ENCODE peak calls at places on chromosomes 6 and 20, in four cellular contexts. One of them, this sample, is unnamed.

GRCh38 chr6:10511477-10511876 is 9.7 kb upstream of the GCNT2 start:
- DNase-seq in GM12891: no peak
- DNase-seq in K562: no peak
- DNase-seq in HL-60: no peak
- DNase-seq in this sample: no peak

GRCh38 chr6:25579902-25580495 is 72.0 kb upstream of the SCGN start:
- DNase-seq in K562: no peak
- DNase-seq in GM12891: no peak
- DNase-seq in HL-60: no peak
- DNase-seq in this sample: no peak

GRCh38 chr6:30915591-30915946 is 1.5 kb downstream of the VARS2 start:
- DNase-seq in HL-60: peak; percentile 54
- DNase-seq in K562: peak; percentile 81
- DNase-seq in GM12891: peak; percentile 64
- DNase-seq in this sample: no peak

GRCh38 chr6:138440758-138441362 is 36.8 kb downstream of the HEBP2 start:
- DNase-seq in GM12891: no peak
- DNase-seq in K562: no peak
- DNase-seq in HL-60: peak; percentile 62
- DNase-seq in this sample: no peak

GRCh38 chr20:63463400-63464288 is 8.8 kb downstream of the KCNQ2 start:
- DNase-seq in HL-60: no peak
- DNase-seq in K562: no peak
- DNase-seq in GM12891: no peak
- DNase-seq in this sample: no peak

GRCh38 chr20:31716351-31716750 is 6.3 kb downstream of the BCL2L1 start:
- DNase-seq in HL-60: no peak
- DNase-seq in K562: no peak
- DNase-seq in GM12891: no peak
- DNase-seq in this sample: no peak

GRCh38 chr6:149094156-149094555 is 223.4 kb upstream of the TAB2 start:
- DNase-seq in K562: no peak
- DNase-seq in GM12891: no peak
- DNase-seq in HL-60: no peak
- DNase-seq in this sample: no peak

GRCh38 chr6:72286911-72287311 is 335.0 kb upstream of the KCNQ5 start:
- DNase-seq in K562: no peak
- DNase-seq in HL-60: no peak
- DNase-seq in GM12891: no peak
- DNase-seq in this sample: no peak

GRCh38 chr6:157561037-157561790 is 180.2 kb downstream of the ZDHHC14 start:
- DNase-seq in GM12891: no peak
- DNase-seq in K562: no peak
- DNase-seq in HL-60: no peak
- DNase-seq in this sample: peak; percentile 73

GRCh38 chr6:33064723-33065122 is 8.7 kb downstream of the HLA-DPA1 start:
- DNase-seq in K562: no peak
- DNase-seq in GM12891: no peak
- DNase-seq in HL-60: no peak
- DNase-seq in this sample: no peak

GRCh38 chr20:19071442-19071717 is 141.1 kb upstream of the SLC24A3 start:
- DNase-seq in HL-60: no peak
- DNase-seq in K562: no peak
- DNase-seq in GM12891: no peak
- DNase-seq in this sample: peak; percentile 77

GRCh38 chr6:125273965-125274364 is 27.8 kb downstream of the HDDC2 start:
- DNase-seq in K562: no peak
- DNase-seq in HL-60: no peak
- DNase-seq in GM12891: no peak
- DNase-seq in this sample: no peak

GRCh38 chr20:33817411-33817810 is 6.3 kb downstream of the CHMP4B start:
- DNase-seq in GM12891: no peak
- DNase-seq in HL-60: no peak
- DNase-seq in K562: no peak
- DNase-seq in this sample: no peak
- TF ChIP-seq SPI1 in GM12891: no peak
- TF ChIP-seq SPI1 in HL-60: no peak
- TF ChIP-seq SPI1 in K562: no peak
- TF ChIP-seq SPI1 in this sample: no peak

GRCh38 chr20:57313230-57313629 is 16.4 kb upstream of the SPO11 start:
- DNase-seq in GM12891: no peak
- DNase-seq in K562: no peak
- DNase-seq in HL-60: no peak
- DNase-seq in this sample: no peak

GRCh38 chr20:57315083-57315963 is 14.3 kb upstream of the SPO11 start:
- DNase-seq in GM12891: no peak
- DNase-seq in K562: no peak
- DNase-seq in HL-60: no peak
- DNase-seq in this sample: no peak

GRCh38 chr20:57315964-57316480 is 13.6 kb upstream of the SPO11 start:
- DNase-seq in GM12891: no peak
- DNase-seq in K562: no peak
- DNase-seq in HL-60: no peak
- DNase-seq in this sample: no peak

GRCh38 chr20:57312138-57312537 is 17.5 kb upstream of the SPO11 start:
- DNase-seq in GM12891: no peak
- DNase-seq in K562: no peak
- DNase-seq in HL-60: no peak
- DNase-seq in this sample: no peak

DNA sequence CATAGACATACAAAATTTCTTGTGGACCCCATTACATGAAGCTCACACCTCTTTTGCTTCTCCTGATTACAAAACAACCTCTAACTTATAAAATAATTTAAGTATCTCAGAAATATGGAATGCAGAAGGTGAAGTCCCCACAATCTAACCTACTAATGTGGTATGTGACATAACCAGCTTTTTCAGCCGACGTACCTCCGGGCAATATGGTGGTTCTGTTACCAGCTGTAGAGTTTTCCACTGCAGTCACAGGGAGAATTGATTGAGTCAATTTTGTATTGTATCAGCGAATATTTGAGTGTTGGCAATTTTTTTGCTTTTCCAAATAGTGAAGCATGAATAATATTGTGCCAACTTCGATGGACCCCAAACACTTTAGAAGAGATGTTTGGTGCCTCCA is 15.7 kb upstream of the SPO11 start:
- DNase-seq in GM12891: no peak
- DNase-seq in K562: no peak
- DNase-seq in HL-60: no peak
- DNase-seq in this sample: no peak
- TF ChIP-seq SPI1 in GM12891: no peak
- TF ChIP-seq SPI1 in K562: no peak
- TF ChIP-seq SPI1 in HL-60: no peak
- TF ChIP-seq SPI1 in this sample: no peak

DNA sequence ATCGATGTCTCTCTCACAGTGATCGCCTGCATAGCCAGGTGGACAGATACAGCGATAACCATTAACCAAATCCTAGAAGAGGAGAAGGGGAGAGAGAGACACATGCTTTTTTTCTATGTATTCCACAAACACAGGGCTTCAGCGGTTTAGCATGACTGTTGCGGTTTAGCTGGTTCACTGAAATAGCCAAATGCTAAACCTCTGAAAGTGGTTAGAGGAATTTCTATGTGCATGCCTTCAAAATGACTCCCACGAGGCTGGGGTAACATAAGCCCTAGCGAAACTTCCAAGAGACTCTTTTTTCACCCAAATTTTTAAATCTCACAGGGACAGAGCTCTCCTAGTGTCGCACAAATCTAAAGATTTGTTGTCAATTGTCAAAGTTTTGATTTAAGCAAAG is 25.1 kb downstream of the JAG1 start:
- DNase-seq in K562: no peak
- DNase-seq in HL-60: no peak
- DNase-seq in GM12891: no peak
- DNase-seq in this sample: peak; percentile 28
- TF ChIP-seq SPI1 in K562: no peak
- TF ChIP-seq SPI1 in HL-60: no peak
- TF ChIP-seq SPI1 in GM12891: no peak
- TF ChIP-seq SPI1 in this sample: no peak

GRCh38 chr6:112903361-112903760 is 556.2 kb downstream of the RFPL4B start:
- DNase-seq in GM12891: no peak
- DNase-seq in HL-60: no peak
- DNase-seq in K562: no peak
- DNase-seq in this sample: no peak

DNA sequence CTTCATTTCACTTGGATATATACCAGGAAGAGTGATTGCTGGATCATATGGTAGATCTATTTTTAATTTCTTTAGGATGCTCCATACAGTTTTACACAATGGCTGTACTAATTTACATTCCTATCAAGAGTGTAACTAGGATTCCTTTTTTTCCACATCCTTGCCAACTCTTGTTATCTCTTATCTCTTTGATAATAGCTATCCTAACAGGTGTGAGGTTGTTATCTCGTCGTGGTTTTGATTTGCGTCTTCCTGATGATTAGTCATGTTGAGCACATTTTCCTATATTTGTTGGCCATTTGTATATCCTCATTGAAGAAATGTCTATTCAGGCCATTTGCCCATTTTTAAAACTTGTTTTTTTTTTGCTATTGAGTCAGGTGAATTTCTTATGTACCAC is 552.4 kb downstream of the RFPL4B start:
- DNase-seq in K562: no peak
- DNase-seq in HL-60: no peak
- DNase-seq in GM12891: no peak
- DNase-seq in this sample: no peak
- TF ChIP-seq SPI1 in K562: no peak
- TF ChIP-seq SPI1 in HL-60: no peak
- TF ChIP-seq SPI1 in GM12891: no peak
- TF ChIP-seq SPI1 in this sample: no peak

GRCh38 chr6:106802141-106802540 is 172.4 kb downstream of the CD24 start:
- DNase-seq in GM12891: no peak
- DNase-seq in K562: no peak
- DNase-seq in HL-60: no peak
- DNase-seq in this sample: no peak

GRCh38 chr6:106799008-106799952 is 169.9 kb downstream of the QRSL1 start:
- DNase-seq in K562: peak; percentile 34
- DNase-seq in GM12891: no peak
- DNase-seq in HL-60: no peak
- DNase-seq in this sample: peak; percentile 25

GRCh38 chr6:106800379-106800778 is 171.0 kb downstream of the QRSL1 start:
- DNase-seq in HL-60: no peak
- DNase-seq in K562: no peak
- DNase-seq in GM12891: no peak
- DNase-seq in this sample: no peak

GRCh38 chr6:106803188-106803587 is 171.3 kb downstream of the CD24 start:
- DNase-seq in GM12891: no peak
- DNase-seq in HL-60: no peak
- DNase-seq in K562: no peak
- DNase-seq in this sample: no peak

DNA sequence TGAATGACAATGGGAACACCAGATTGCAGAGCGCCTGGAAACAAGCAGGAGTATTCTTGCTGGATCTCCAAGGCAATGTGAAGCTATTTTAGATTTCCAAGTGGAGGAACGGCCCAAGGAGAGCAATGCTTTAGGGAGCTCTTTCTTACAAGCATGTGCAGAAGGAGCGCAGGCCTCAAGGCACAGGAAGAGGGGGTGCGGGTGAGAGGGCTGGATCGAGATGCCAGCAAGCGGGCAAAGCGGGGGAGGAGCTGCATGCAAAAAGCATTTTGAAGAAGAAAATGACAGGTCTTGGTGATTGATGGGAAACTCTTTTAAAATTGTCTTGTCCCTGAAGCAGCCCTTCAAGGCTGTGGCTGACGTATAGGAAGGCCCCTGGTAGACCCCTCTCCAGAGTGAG is 171.9 kb downstream of the QRSL1 start:
- DNase-seq in HL-60: no peak
- DNase-seq in K562: no peak
- DNase-seq in GM12891: no peak
- DNase-seq in this sample: no peak
- TF ChIP-seq SPI1 in HL-60: no peak
- TF ChIP-seq SPI1 in K562: no peak
- TF ChIP-seq SPI1 in GM12891: no peak
- TF ChIP-seq SPI1 in this sample: no peak

GRCh38 chr6:161079566-161080262 is 88.1 kb downstream of the MAP3K4 start:
- DNase-seq in HL-60: no peak
- DNase-seq in GM12891: no peak
- DNase-seq in K562: peak; percentile 31
- DNase-seq in this sample: no peak
- TF ChIP-seq SPI1 in HL-60: no peak
- TF ChIP-seq SPI1 in GM12891: no peak
- TF ChIP-seq SPI1 in K562: no peak
- TF ChIP-seq SPI1 in this sample: no peak

DNA sequence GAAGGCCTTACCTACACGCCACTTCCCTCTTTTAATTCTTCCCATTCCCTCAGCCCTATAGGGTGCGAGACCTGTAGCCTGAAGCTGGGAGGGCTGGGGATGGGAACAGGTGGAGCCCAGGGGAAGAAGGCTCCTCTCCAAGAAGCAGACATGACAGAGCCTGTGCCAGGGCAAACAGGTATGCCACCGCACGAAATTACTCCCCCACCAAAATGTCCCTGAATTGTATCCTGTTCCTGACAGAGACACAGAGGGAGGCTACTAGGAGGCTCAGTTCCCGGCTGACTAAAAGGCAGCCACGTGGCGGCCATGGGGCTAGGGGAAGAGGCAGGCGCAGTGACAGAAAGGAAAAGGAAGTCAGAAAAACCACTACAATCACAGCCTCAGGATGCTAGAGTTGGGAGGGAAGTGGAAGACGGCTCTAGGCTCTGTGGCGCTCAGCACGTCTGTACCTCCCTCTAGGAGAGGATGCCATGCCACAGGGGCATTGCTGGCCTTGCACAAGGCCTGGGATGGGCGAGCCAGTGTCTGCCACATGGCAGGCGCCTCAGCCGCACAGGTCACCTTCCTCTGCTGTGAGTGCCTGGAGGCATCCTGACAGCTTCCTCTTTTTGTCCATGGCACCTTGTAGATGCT is 27.7 kb downstream of the TFEB start:
- DNase-seq in K562: no peak
- DNase-seq in HL-60: peak; percentile 70
- DNase-seq in GM12891: no peak
- DNase-seq in this sample: no peak
- TF ChIP-seq SPI1 in K562: peak; percentile 45
- TF ChIP-seq SPI1 in HL-60: peak; percentile 86
- TF ChIP-seq SPI1 in GM12891: peak; percentile 60
- TF ChIP-seq SPI1 in this sample: peak; percentile 72

DNA sequence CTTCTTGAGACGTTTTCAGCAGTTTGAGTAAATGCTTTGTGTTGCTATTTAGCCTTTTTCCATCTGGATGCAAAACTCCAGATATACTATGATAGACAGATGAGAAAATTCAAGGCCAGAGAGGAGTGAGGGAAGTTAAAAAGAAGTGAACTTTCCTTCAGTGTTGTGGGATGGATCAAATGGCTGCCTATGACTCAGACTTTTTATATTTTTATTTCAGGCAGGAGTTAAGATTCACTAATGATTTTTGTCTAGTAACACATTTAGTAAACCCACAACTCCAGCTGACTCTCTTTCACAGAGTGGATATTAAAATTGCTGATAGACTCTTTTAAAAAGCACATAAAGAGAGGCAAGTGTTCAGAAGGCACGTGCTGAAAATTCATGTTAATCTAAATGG is 23.2 kb upstream of the PTCHD4 start:
- DNase-seq in HL-60: no peak
- DNase-seq in GM12891: no peak
- DNase-seq in K562: no peak
- DNase-seq in this sample: no peak
- TF ChIP-seq SPI1 in HL-60: no peak
- TF ChIP-seq SPI1 in GM12891: no peak
- TF ChIP-seq SPI1 in K562: no peak
- TF ChIP-seq SPI1 in this sample: no peak